ENCODE peak calls at places on chromosomes 5 and 9, in five cellular contexts. One of them, this sample, is unnamed.

GRCh38 chr9:136681945-136682699 is 5.1 kb downstream of the AGPAT2 start:
- DNase-seq in SK-N-SH: no peak
- DNase-seq in CD8-positive, alpha-beta T cell: no peak
- DNase-seq in endothelial cell of umbilical vein: no peak
- DNase-seq in RWPE2: no peak
- DNase-seq in this sample: no peak

GRCh38 chr9:70117835-70118319 is 74.2 kb downstream of the MAMDC2 start:
- DNase-seq in CD8-positive, alpha-beta T cell: no peak
- DNase-seq in RWPE2: no peak
- DNase-seq in SK-N-SH: no peak
- DNase-seq in endothelial cell of umbilical vein: no peak
- DNase-seq in this sample: no peak

GRCh38 chr9:134453776-134454175 is 127.5 kb downstream of the RXRA start:
- DNase-seq in RWPE2: no peak
- DNase-seq in CD8-positive, alpha-beta T cell: no peak
- DNase-seq in SK-N-SH: no peak
- DNase-seq in endothelial cell of umbilical vein: no peak
- DNase-seq in this sample: no peak

GRCh38 chr5:30401479-30402058 is 791.9 kb upstream of the CDH6 start:
- DNase-seq in endothelial cell of umbilical vein: no peak
- DNase-seq in RWPE2: no peak
- DNase-seq in CD8-positive, alpha-beta T cell: no peak
- DNase-seq in SK-N-SH: peak
- DNase-seq in this sample: peak

GRCh38 chr5:158951461-158951860 is 148.3 kb downstream of the EBF1 start:
- DNase-seq in SK-N-SH: no peak
- DNase-seq in CD8-positive, alpha-beta T cell: no peak
- DNase-seq in RWPE2: no peak
- DNase-seq in endothelial cell of umbilical vein: no peak
- DNase-seq in this sample: no peak

GRCh38 chr9:123401879-123402513 is 46.0 kb downstream of the CRB2 start:
- DNase-seq in CD8-positive, alpha-beta T cell: no peak
- DNase-seq in SK-N-SH: peak
- DNase-seq in RWPE2: no peak
- DNase-seq in endothelial cell of umbilical vein: peak
- DNase-seq in this sample: no peak

GRCh38 chr5:95923918-95924559 is 37.6 kb downstream of the ELL2 start:
- DNase-seq in CD8-positive, alpha-beta T cell: no peak
- DNase-seq in endothelial cell of umbilical vein: no peak
- DNase-seq in RWPE2: no peak
- DNase-seq in SK-N-SH: no peak
- DNase-seq in this sample: no peak

GRCh38 chr9:84139296-84140100 is 158.9 kb downstream of the RMI1 start:
- DNase-seq in RWPE2: no peak
- DNase-seq in SK-N-SH: no peak
- DNase-seq in CD8-positive, alpha-beta T cell: no peak
- DNase-seq in endothelial cell of umbilical vein: peak
- DNase-seq in this sample: peak

GRCh38 chr5:139796061-139796806 is 626 bp downstream of the PSD2 start:
- DNase-seq in SK-N-SH: peak
- DNase-seq in CD8-positive, alpha-beta T cell: no peak
- DNase-seq in endothelial cell of umbilical vein: no peak
- DNase-seq in RWPE2: no peak
- DNase-seq in this sample: no peak

GRCh38 chr5:1470762-1471211 is 25.5 kb upstream of the SLC6A3 start:
- DNase-seq in CD8-positive, alpha-beta T cell: no peak
- DNase-seq in endothelial cell of umbilical vein: no peak
- DNase-seq in RWPE2: peak
- DNase-seq in SK-N-SH: no peak
- DNase-seq in this sample: no peak

GRCh38 chr5:140342287-140342686 is 4.1 kb downstream of the HBEGF start:
- DNase-seq in endothelial cell of umbilical vein: no peak
- DNase-seq in SK-N-SH: no peak
- DNase-seq in RWPE2: no peak
- DNase-seq in CD8-positive, alpha-beta T cell: no peak
- DNase-seq in this sample: no peak

GRCh38 chr5:76384189-76384588 is 18.9 kb upstream of the IQGAP2 start:
- DNase-seq in CD8-positive, alpha-beta T cell: no peak
- DNase-seq in endothelial cell of umbilical vein: no peak
- DNase-seq in RWPE2: no peak
- DNase-seq in SK-N-SH: no peak
- DNase-seq in this sample: no peak

GRCh38 chr5:163245584-163245983 is 191.8 kb upstream of the CCNG1 start:
- DNase-seq in RWPE2: no peak
- DNase-seq in CD8-positive, alpha-beta T cell: no peak
- DNase-seq in endothelial cell of umbilical vein: no peak
- DNase-seq in SK-N-SH: no peak
- DNase-seq in this sample: no peak

GRCh38 chr9:125785187-125785840 is 38.1 kb downstream of the PBX3 start:
- DNase-seq in SK-N-SH: no peak
- DNase-seq in CD8-positive, alpha-beta T cell: peak
- DNase-seq in RWPE2: no peak
- DNase-seq in endothelial cell of umbilical vein: peak
- DNase-seq in this sample: no peak

GRCh38 chr5:137192293-137192743 is 306.8 kb downstream of the SPOCK1 start:
- DNase-seq in CD8-positive, alpha-beta T cell: no peak
- DNase-seq in SK-N-SH: no peak
- DNase-seq in RWPE2: peak
- DNase-seq in endothelial cell of umbilical vein: peak
- DNase-seq in this sample: peak

GRCh38 chr9:35996358-35996970 is 38.5 kb upstream of the OR2S2 start:
- DNase-seq in CD8-positive, alpha-beta T cell: no peak
- DNase-seq in endothelial cell of umbilical vein: no peak
- DNase-seq in RWPE2: no peak
- DNase-seq in SK-N-SH: no peak
- DNase-seq in this sample: no peak

GRCh38 chr5:76542887-76543690 is 80.1 kb downstream of the F2RL2 start:
- DNase-seq in endothelial cell of umbilical vein: no peak
- DNase-seq in CD8-positive, alpha-beta T cell: peak
- DNase-seq in SK-N-SH: no peak
- DNase-seq in RWPE2: no peak
- DNase-seq in this sample: no peak

GRCh38 chr5:36237756-36238155 is 4.0 kb downstream of the NADK2 start:
- DNase-seq in CD8-positive, alpha-beta T cell: no peak
- DNase-seq in endothelial cell of umbilical vein: no peak
- DNase-seq in SK-N-SH: no peak
- DNase-seq in RWPE2: no peak
- DNase-seq in this sample: no peak

GRCh38 chr5:37495210-37495609 is 116.1 kb downstream of the WDR70 start:
- DNase-seq in RWPE2: no peak
- DNase-seq in endothelial cell of umbilical vein: no peak
- DNase-seq in CD8-positive, alpha-beta T cell: no peak
- DNase-seq in SK-N-SH: no peak
- DNase-seq in this sample: peak

GRCh38 chr5:167012281-167013034 is 1279.0 kb upstream of the WWC1 start:
- DNase-seq in CD8-positive, alpha-beta T cell: no peak
- DNase-seq in endothelial cell of umbilical vein: no peak
- DNase-seq in RWPE2: no peak
- DNase-seq in SK-N-SH: no peak
- DNase-seq in this sample: no peak

GRCh38 chr5:71988808-71989207 is 118.5 kb upstream of the MAP1B start:
- DNase-seq in CD8-positive, alpha-beta T cell: no peak
- DNase-seq in RWPE2: no peak
- DNase-seq in endothelial cell of umbilical vein: no peak
- DNase-seq in SK-N-SH: no peak
- DNase-seq in this sample: no peak

GRCh38 chr9:83955985-83956287 is 24.1 kb downstream of the HNRNPK start:
- DNase-seq in SK-N-SH: no peak
- DNase-seq in RWPE2: no peak
- DNase-seq in CD8-positive, alpha-beta T cell: no peak
- DNase-seq in endothelial cell of umbilical vein: no peak
- DNase-seq in this sample: no peak

GRCh38 chr5:65483474-65484346 is 2.0 kb upstream of the ADAMTS6 start:
- DNase-seq in endothelial cell of umbilical vein: peak
- DNase-seq in CD8-positive, alpha-beta T cell: no peak
- DNase-seq in SK-N-SH: peak
- DNase-seq in RWPE2: no peak
- DNase-seq in this sample: peak

GRCh38 chr5:36417668-36418067 is 116.0 kb upstream of the RANBP3L start:
- DNase-seq in endothelial cell of umbilical vein: no peak
- DNase-seq in CD8-positive, alpha-beta T cell: no peak
- DNase-seq in RWPE2: no peak
- DNase-seq in SK-N-SH: no peak
- DNase-seq in this sample: no peak

GRCh38 chr9:92146610-92147009 is 31.4 kb upstream of the SPTLC1 start:
- DNase-seq in SK-N-SH: no peak
- DNase-seq in CD8-positive, alpha-beta T cell: no peak
- DNase-seq in RWPE2: no peak
- DNase-seq in endothelial cell of umbilical vein: peak
- DNase-seq in this sample: no peak

GRCh38 chr5:33313150-33313549 is 127.6 kb upstream of the TARS1 start:
- DNase-seq in SK-N-SH: no peak
- DNase-seq in CD8-positive, alpha-beta T cell: no peak
- DNase-seq in endothelial cell of umbilical vein: peak
- DNase-seq in RWPE2: peak
- DNase-seq in this sample: peak

GRCh38 chr9:112905084-112905483 is 14.4 kb upstream of the SLC46A2 start:
- DNase-seq in endothelial cell of umbilical vein: no peak
- DNase-seq in RWPE2: no peak
- DNase-seq in SK-N-SH: no peak
- DNase-seq in CD8-positive, alpha-beta T cell: no peak
- DNase-seq in this sample: no peak

GRCh38 chr5:56585973-56586740 is 229.2 kb upstream of the MAP3K1 start:
- DNase-seq in endothelial cell of umbilical vein: peak
- DNase-seq in SK-N-SH: no peak
- DNase-seq in RWPE2: no peak
- DNase-seq in CD8-positive, alpha-beta T cell: no peak
- DNase-seq in this sample: no peak

GRCh38 chr5:18420711-18421110 is 786.5 kb downstream of the TAF11L14 start:
- DNase-seq in endothelial cell of umbilical vein: no peak
- DNase-seq in CD8-positive, alpha-beta T cell: no peak
- DNase-seq in RWPE2: no peak
- DNase-seq in SK-N-SH: no peak
- DNase-seq in this sample: no peak

GRCh38 chr5:157196045-157196444 is 15.4 kb downstream of the ITK start:
- DNase-seq in CD8-positive, alpha-beta T cell: no peak
- DNase-seq in RWPE2: no peak
- DNase-seq in endothelial cell of umbilical vein: no peak
- DNase-seq in SK-N-SH: no peak
- DNase-seq in this sample: no peak
- TF ChIP-seq CTCF in CD8-positive, alpha-beta T cell: no peak
- TF ChIP-seq CTCF in RWPE2: no peak
- TF ChIP-seq CTCF in endothelial cell of umbilical vein: no peak
- TF ChIP-seq CTCF in SK-N-SH: no peak
- TF ChIP-seq CTCF in this sample: no peak

DNA sequence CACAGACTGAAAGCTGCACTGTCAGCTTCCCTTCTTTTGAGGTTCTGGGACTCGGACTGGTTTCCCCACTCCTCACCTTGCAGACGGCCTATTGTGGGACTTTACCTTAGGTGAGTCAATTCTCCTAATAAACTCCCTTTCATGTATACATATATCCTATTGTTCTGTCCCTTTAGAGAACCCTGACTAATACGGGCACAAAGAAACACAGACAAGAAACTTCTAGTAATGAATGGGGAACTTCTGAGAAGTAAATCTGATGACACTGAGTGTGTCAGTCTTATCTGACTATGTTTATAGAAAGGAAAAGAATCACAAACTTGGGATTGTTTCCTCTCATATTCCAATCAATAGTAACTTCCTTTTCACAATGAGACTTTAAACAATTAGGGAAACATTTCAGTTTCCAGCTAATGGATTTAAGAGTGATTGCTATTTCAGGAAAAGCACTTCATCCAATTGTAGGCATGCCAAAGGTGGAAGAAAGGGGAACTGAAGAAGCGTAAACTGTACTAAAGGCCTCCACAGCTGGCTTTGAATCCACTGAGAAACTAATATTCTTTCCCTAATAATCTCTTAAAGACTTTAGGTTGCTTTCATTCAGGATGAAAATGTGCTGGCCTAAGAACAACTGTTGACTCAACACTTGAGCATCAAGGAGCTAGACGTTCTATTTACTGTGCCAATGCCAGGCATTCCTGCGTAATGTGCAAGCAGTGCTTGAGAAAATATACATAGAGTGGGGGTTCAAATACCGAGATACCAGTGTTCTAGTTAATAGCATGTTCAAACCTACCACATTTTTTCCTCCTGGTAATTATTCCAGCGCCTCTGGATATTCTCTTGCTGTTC is 127.8 kb upstream of the PTGER4 start:
- DNase-seq in RWPE2: peak
- DNase-seq in CD8-positive, alpha-beta T cell: no peak
- DNase-seq in endothelial cell of umbilical vein: peak
- DNase-seq in SK-N-SH: no peak
- DNase-seq in this sample: peak
- H3K4me3 ChIP-seq in RWPE2: no peak
- H3K4me3 ChIP-seq in CD8-positive, alpha-beta T cell: no peak
- H3K4me3 ChIP-seq in endothelial cell of umbilical vein: no peak
- H3K4me3 ChIP-seq in SK-N-SH: no peak
- H3K4me3 ChIP-seq in this sample: no peak

DNA sequence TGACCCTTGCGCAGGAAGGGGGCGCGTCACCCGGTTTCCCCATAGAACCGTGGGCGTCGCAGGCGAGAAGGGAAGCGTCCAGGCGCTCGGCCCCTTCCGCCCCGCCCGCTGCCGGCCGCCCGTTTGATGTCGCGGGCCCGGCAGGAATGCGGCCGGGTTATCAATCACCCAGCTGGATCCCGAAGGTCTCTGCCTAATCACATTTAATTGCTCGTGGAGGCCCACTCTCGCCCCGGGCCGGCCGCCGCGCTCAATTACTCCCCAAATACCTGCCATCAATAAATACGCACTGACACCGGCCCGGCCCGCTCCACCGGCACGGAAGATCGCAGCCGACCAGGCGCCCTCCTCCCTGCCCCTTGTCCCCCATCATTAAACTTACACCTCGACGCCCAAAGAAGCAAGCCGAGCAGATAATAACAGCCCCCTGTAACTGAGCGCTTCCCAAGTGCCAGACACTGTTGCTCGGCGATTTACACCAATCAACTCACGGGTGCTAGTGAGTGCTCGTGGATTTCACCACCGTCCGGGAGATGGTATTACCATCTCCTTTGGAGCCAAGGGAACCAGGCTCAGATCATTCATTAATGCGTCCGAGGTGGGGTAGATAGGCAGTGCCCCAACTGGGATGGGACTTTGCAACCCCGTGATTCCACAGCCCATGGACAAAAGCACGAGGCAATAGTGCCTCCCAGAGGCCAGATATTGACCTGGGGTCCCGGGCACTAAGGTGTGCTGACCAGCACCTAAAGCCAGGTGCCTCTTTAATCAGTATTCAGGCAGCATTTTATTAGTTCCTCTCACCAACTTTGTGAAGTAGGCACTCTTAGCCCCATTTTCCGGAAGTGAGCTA is 11.3 kb downstream of the MSX2 start:
- DNase-seq in RWPE2: no peak
- DNase-seq in CD8-positive, alpha-beta T cell: no peak
- DNase-seq in endothelial cell of umbilical vein: no peak
- DNase-seq in SK-N-SH: peak
- DNase-seq in this sample: no peak
- TF ChIP-seq CTCF in RWPE2: peak
- TF ChIP-seq CTCF in CD8-positive, alpha-beta T cell: no peak
- TF ChIP-seq CTCF in endothelial cell of umbilical vein: no peak
- TF ChIP-seq CTCF in SK-N-SH: peak
- TF ChIP-seq CTCF in this sample: peak

DNA sequence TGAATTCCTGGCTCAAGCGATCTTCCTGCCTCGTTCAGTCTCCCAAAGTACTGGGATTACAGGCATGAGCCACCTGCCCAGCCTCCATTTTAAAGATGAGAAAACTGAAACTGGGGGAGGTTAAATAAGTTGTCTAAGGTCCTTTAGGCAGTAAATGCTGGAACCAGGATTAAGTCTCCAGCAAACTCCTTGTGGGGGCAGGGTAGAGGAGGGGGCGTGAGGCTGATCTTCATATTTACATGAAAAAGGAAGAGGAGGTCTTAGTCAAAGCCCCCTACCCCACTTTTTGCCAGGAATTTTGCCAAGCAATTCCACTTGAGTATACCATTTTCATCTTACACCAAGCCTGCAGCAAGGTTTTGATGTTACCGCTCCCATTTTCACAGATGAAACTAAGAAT is 76.6 kb upstream of the NR4A3 start:
- DNase-seq in RWPE2: no peak
- DNase-seq in endothelial cell of umbilical vein: no peak
- DNase-seq in SK-N-SH: no peak
- DNase-seq in CD8-positive, alpha-beta T cell: no peak
- DNase-seq in this sample: no peak
- H3K4me3 ChIP-seq in RWPE2: no peak
- H3K4me3 ChIP-seq in endothelial cell of umbilical vein: no peak
- H3K4me3 ChIP-seq in SK-N-SH: no peak
- H3K4me3 ChIP-seq in CD8-positive, alpha-beta T cell: no peak
- H3K4me3 ChIP-seq in this sample: no peak

This sample was measured in LNCaP clone FGC.